ENCODE peak calls at places on chromosomes 7 and 10, in five cellular contexts. One of them, this sample, is unnamed.
A peak's percentile ranks its signal among the peaks of the same experiment; 100 is the strongest.

GRCh38 chr7:86914468-86915054 is 144.9 kb downstream of the ELAPOR2 start:
- DNase-seq in GM12864: no peak
- DNase-seq in fibroblast of mammary gland: peak; percentile 47
- DNase-seq in thoracic aorta: no peak
- DNase-seq in epithelial cell of proximal tubule: no peak
- DNase-seq in this sample: peak; percentile 49

GRCh38 chr10:93542358-93542791 is 24.1 kb upstream of the FFAR4 start:
- DNase-seq in GM12864: no peak
- DNase-seq in fibroblast of mammary gland: peak; percentile 34
- DNase-seq in thoracic aorta: no peak
- DNase-seq in epithelial cell of proximal tubule: no peak
- DNase-seq in this sample: peak; percentile 68

GRCh38 chr7:12490105-12490688 is 80.3 kb upstream of the SCIN start:
- DNase-seq in GM12864: peak; percentile 5
- DNase-seq in fibroblast of mammary gland: peak; percentile 50
- DNase-seq in thoracic aorta: no peak
- DNase-seq in epithelial cell of proximal tubule: no peak
- DNase-seq in this sample: peak; percentile 37

GRCh38 chr7:27091936-27092752 is 3.7 kb downstream of the HOXA1 start:
- DNase-seq in GM12864: no peak
- DNase-seq in fibroblast of mammary gland: no peak
- DNase-seq in thoracic aorta: no peak
- DNase-seq in epithelial cell of proximal tubule: no peak
- DNase-seq in this sample: no peak

GRCh38 chr7:116616555-116617059 is 55.4 kb upstream of the MET start:
- DNase-seq in GM12864: no peak
- DNase-seq in fibroblast of mammary gland: peak; percentile 20
- DNase-seq in thoracic aorta: no peak
- DNase-seq in epithelial cell of proximal tubule: no peak
- DNase-seq in this sample: peak; percentile 88

GRCh38 chr7:16271990-16272665 is 149.2 kb downstream of the CRPPA start:
- DNase-seq in GM12864: no peak
- DNase-seq in fibroblast of mammary gland: peak; percentile 6
- DNase-seq in thoracic aorta: no peak
- DNase-seq in epithelial cell of proximal tubule: no peak
- DNase-seq in this sample: peak; percentile 32

GRCh38 chr10:133544506-133544905 is 17.3 kb downstream of the CYP2E1 start:
- DNase-seq in GM12864: no peak
- DNase-seq in fibroblast of mammary gland: no peak
- DNase-seq in thoracic aorta: no peak
- DNase-seq in epithelial cell of proximal tubule: no peak
- DNase-seq in this sample: no peak

GRCh38 chr10:30092151-30092790 is 32.9 kb upstream of the JCAD start:
- DNase-seq in GM12864: no peak
- DNase-seq in fibroblast of mammary gland: peak; percentile 66
- DNase-seq in thoracic aorta: no peak
- DNase-seq in epithelial cell of proximal tubule: no peak
- DNase-seq in this sample: no peak

GRCh38 chr7:87735360-87735759 is 107.2 kb downstream of the RUNDC3B start:
- DNase-seq in GM12864: no peak
- DNase-seq in fibroblast of mammary gland: peak; percentile 0
- DNase-seq in thoracic aorta: no peak
- DNase-seq in epithelial cell of proximal tubule: no peak
- DNase-seq in this sample: no peak

GRCh38 chr10:130140425-130140824 is 4.2 kb downstream of the GLRX3 start:
- DNase-seq in GM12864: no peak
- DNase-seq in fibroblast of mammary gland: no peak
- DNase-seq in thoracic aorta: no peak
- DNase-seq in epithelial cell of proximal tubule: no peak
- DNase-seq in this sample: no peak

DNA sequence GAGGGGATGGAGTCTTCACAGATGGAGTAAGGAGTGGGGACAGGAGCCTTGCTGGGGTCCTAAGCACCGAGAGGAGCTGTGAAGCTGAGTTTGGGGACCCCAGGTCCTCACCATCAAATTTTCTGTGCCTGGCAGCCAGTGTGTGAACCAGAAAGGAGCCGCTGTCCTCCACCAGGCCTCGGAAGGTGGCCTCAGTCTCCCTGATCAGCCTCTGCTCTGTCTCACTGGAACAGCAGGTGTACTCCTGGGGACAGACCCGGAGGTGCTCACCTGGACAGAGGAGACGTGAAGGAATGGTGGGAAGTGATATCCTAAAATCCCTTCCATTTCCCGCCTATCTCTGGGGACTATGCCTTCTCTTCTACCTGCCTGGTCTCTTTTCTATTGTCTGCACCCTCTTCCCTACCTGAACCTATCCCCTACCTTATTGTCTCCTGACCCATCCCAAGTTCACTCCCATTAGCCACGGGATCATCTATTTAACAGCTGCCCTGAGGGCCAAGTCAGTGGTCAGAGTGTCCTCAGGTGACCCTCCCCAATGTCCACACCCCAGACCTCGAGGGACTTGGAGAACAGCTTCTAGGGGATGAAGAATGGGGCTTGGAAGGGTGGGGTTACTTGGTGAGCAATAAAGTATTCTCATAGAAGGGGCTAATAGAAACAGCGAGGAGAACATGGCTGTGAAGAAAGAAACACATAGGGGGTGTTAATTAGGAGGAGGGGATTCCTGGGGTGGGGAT is 915 bp downstream of the GPC2 start:
- DNase-seq in GM12864: no peak
- DNase-seq in fibroblast of mammary gland: no peak
- DNase-seq in thoracic aorta: no peak
- DNase-seq in epithelial cell of proximal tubule: no peak
- DNase-seq in this sample: no peak
- H3K4me3 ChIP-seq in GM12864: no peak overlapping the region
- H3K4me3 ChIP-seq in fibroblast of mammary gland: no peak overlapping the region
- H3K4me3 ChIP-seq in thoracic aorta: peak overlapping the region; percentile 84
- H3K4me3 ChIP-seq in epithelial cell of proximal tubule: peak overlapping the region; percentile 68
- H3K4me3 ChIP-seq in this sample: peak overlapping the region; percentile 80

GRCh38 chr10:131587976-131588680 is 276.6 kb upstream of the TCERG1L start:
- DNase-seq in GM12864: no peak
- DNase-seq in fibroblast of mammary gland: no peak
- DNase-seq in thoracic aorta: no peak
- DNase-seq in epithelial cell of proximal tubule: no peak
- DNase-seq in this sample: no peak
- H3K4me3 ChIP-seq in GM12864: no peak overlapping the region
- H3K4me3 ChIP-seq in fibroblast of mammary gland: no peak overlapping the region
- H3K4me3 ChIP-seq in thoracic aorta: no peak overlapping the region
- H3K4me3 ChIP-seq in epithelial cell of proximal tubule: no peak overlapping the region
- H3K4me3 ChIP-seq in this sample: no peak overlapping the region

GRCh38 chr7:153036396-153037063 is 277.0 kb downstream of the ACTR3B start:
- DNase-seq in GM12864: no peak
- DNase-seq in fibroblast of mammary gland: no peak
- DNase-seq in thoracic aorta: no peak
- DNase-seq in epithelial cell of proximal tubule: no peak
- DNase-seq in this sample: no peak
- H3K4me3 ChIP-seq in GM12864: no peak overlapping the region
- H3K4me3 ChIP-seq in fibroblast of mammary gland: no peak overlapping the region
- H3K4me3 ChIP-seq in thoracic aorta: no peak overlapping the region
- H3K4me3 ChIP-seq in epithelial cell of proximal tubule: no peak overlapping the region
- H3K4me3 ChIP-seq in this sample: no peak overlapping the region

GRCh38 chr10:110764793-110765512 is 106.8 kb upstream of the PDCD4 start:
- DNase-seq in GM12864: no peak
- DNase-seq in fibroblast of mammary gland: no peak
- DNase-seq in thoracic aorta: no peak
- DNase-seq in epithelial cell of proximal tubule: peak; percentile 59
- DNase-seq in this sample: no peak
- H3K4me3 ChIP-seq in GM12864: no peak overlapping the region
- H3K4me3 ChIP-seq in fibroblast of mammary gland: no peak overlapping the region
- H3K4me3 ChIP-seq in thoracic aorta: no peak overlapping the region
- H3K4me3 ChIP-seq in epithelial cell of proximal tubule: peak overlapping the region; percentile 50
- H3K4me3 ChIP-seq in this sample: no peak overlapping the region

DNA sequence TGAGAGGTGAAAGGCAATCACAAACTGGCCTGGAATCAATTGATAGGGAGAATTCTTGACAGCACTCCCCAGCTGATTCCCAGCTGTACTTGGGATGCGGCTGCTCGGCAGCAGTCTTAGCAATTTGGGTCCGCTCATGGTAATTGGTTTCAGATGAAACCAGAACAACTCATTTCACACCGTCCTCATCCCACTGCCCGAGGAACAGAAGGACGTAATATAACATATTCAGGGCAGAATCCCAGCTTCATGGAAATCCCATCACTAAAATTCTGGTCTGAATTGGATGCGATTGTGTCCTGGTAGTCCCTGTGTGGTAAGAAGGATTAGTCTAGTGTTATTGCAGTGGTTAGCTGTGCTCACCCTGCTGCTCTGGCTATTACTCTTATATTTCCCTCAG is 223.3 kb upstream of the FERD3L start:
- DNase-seq in GM12864: no peak
- DNase-seq in fibroblast of mammary gland: peak; percentile 51
- DNase-seq in thoracic aorta: no peak
- DNase-seq in epithelial cell of proximal tubule: no peak
- DNase-seq in this sample: no peak
- H3K4me3 ChIP-seq in GM12864: no peak overlapping the region
- H3K4me3 ChIP-seq in fibroblast of mammary gland: peak overlapping the region; percentile 6
- H3K4me3 ChIP-seq in thoracic aorta: no peak overlapping the region
- H3K4me3 ChIP-seq in epithelial cell of proximal tubule: no peak overlapping the region
- H3K4me3 ChIP-seq in this sample: no peak overlapping the region

GRCh38 chr7:107170051-107170661 is 1.4 kb downstream of the HBP1 start:
- DNase-seq in GM12864: no peak
- DNase-seq in fibroblast of mammary gland: no peak
- DNase-seq in thoracic aorta: no peak
- DNase-seq in epithelial cell of proximal tubule: no peak
- DNase-seq in this sample: no peak
- H3K4me3 ChIP-seq in GM12864: peak overlapping the region; percentile 71
- H3K4me3 ChIP-seq in fibroblast of mammary gland: peak overlapping the region; percentile 69
- H3K4me3 ChIP-seq in thoracic aorta: peak overlapping the region; percentile 97
- H3K4me3 ChIP-seq in epithelial cell of proximal tubule: peak overlapping the region; percentile 84
- H3K4me3 ChIP-seq in this sample: peak overlapping the region; percentile 73

This sample was measured in fibroblast of the aortic adventitia.